ENCODE peak calls at places on chromosomes 1 and 21, in six cellular contexts. Y is stimulated activated CD8-positive, alpha-beta memory T cell treated with anti-CD3 and anti-CD28 coated beads, Interleukin-2, amount 100 ng/mL, for 48 hours; G is activated naive CD4-positive, alpha-beta T cell; I is left ventricle myocardium superior; M is head of caudate nucleus; F is right atrium auricular region. N is an unnamed sample.

GRCh38 chr1:234963904-234964702 is 164.5 kb downstream of the TOMM20 start:
- DNase-seq in Y (no peak), G (no peak), I (peak), M (no peak), F (no peak), N (no peak)

GRCh38 chr1:231463541-231463940 is 41.5 kb upstream of the EGLN1 start:
- DNase-seq in Y (no peak), G (no peak), I (no peak), M (no peak), F (no peak), N (no peak)

GRCh38 chr21:18424250-18424649 is 20.7 kb upstream of the TMPRSS15 start:
- DNase-seq in Y (no peak), G (no peak), I (no peak), M (no peak), F (no peak), N (no peak)

GRCh38 chr1:101653482-101653946 is 343.2 kb downstream of the OLFM3 start:
- DNase-seq in Y (no peak), G (no peak), I (no peak), M (no peak), F (no peak), N (no peak)

GRCh38 chr21:44516828-44517174 is 23.2 kb downstream of the KRTAP10-1 start:
- DNase-seq in Y (no peak), G (no peak), I (no peak), M (no peak), F (no peak), N (no peak)

GRCh38 chr1:145926706-145927072 is 595 bp downstream of the RBM8A start:
- DNase-seq in Y (peak), G (no peak), I (no peak), M (no peak), F (no peak), N (no peak)

GRCh38 chr1:111602974-111603373 is 16.6 kb upstream of the RAP1A start:
- DNase-seq in Y (peak), G (no peak), I (no peak), M (no peak), F (no peak), N (no peak)

GRCh38 chr1:27135920-27136551 is 18.9 kb downstream of the SLC9A1 start:
- DNase-seq in Y (no peak), G (no peak), I (no peak), M (no peak), F (no peak), N (no peak)

GRCh38 chr1:55938376-55938850 is 641.0 kb downstream of the PLPP3 start:
- DNase-seq in Y (no peak), G (no peak), I (peak), M (no peak), F (no peak), N (no peak)

GRCh38 chr1:23407036-23407630 is 17.4 kb downstream of the TCEA3 start:
- DNase-seq in Y (no peak), G (no peak), I (no peak), M (no peak), F (no peak), N (no peak)

GRCh38 chr1:84721152-84721551 is 30.9 kb upstream of the SSX2IP start:
- DNase-seq in Y (no peak), G (no peak), I (no peak), M (no peak), F (no peak), N (no peak)

GRCh38 chr1:45266151-45266801 is 59.9 kb upstream of the ZSWIM5 start:
- DNase-seq in Y (no peak), G (no peak), I (peak), M (no peak), F (peak), N (no peak)

GRCh38 chr1:206463137-206463536 is 7.1 kb upstream of the IKBKE start:
- DNase-seq in Y (no peak), G (no peak), I (no peak), M (no peak), F (no peak), N (no peak)

GRCh38 chr1:84998642-84999280 is 1.8 kb upstream of the MCOLN2 start:
- DNase-seq in Y (no peak), G (peak), I (no peak), M (no peak), F (no peak), N (no peak)

N was measured in nucleus accumbens.